ENCODE peak calls at places on chromosomes 3 and 15, in nine cellular contexts. B is foreskin fibroblast, Q is transverse colon, C is mesothelial cell of epicardium, W is Panc1, H is lower leg skin, R is fibroblast of lung, T is breast epithelium, P is upper lobe of left lung. Y is an unnamed sample.

GRCh38 chr3:189999718-190000117 is 121.0 kb downstream of the P3H2 start:
- DNase-seq in W (no peak), R (no peak), Q (no peak), C (no peak), T (no peak), H (no peak), B (peak; percentile 13), P (no peak), Y (no peak)

GRCh38 chr3:182370949-182371348 is 422.4 kb upstream of the ATP11B start:
- DNase-seq in W (no peak), C (no peak), R (no peak), H (no peak), Q (no peak), T (no peak), P (no peak), B (no peak), Y (no peak)

GRCh38 chr3:195886181-195887141 is 21.9 kb downstream of the TNK2 start:
- DNase-seq in W (no peak), H (no peak), C (no peak), P (no peak), T (no peak), B (no peak), R (no peak), Q (no peak), Y (no peak)

GRCh38 chr3:168476360-168476980 is 380.7 kb upstream of the GOLIM4 start:
- DNase-seq in W (no peak), H (no peak), R (no peak), T (no peak), Q (no peak), B (no peak), C (no peak), P (no peak), Y (no peak)

GRCh38 chr3:3081659-3082546 is 28.3 kb downstream of the IL5RA start:
- DNase-seq in W (no peak), H (no peak), R (no peak), P (no peak), B (no peak), C (no peak), T (no peak), Q (no peak), Y (no peak)

GRCh38 chr3:41629072-41629471 is 332.8 kb downstream of the ULK4 start:
- DNase-seq in Q (no peak), B (no peak), C (no peak), T (no peak), W (no peak), H (no peak), R (no peak), P (no peak), Y (no peak)

GRCh38 chr3:13018039-13018431 is 55.2 kb downstream of the IQSEC1 start:
- DNase-seq in B (peak; percentile 60), R (no peak), H (no peak), T (no peak), Q (peak; percentile 7), C (no peak), P (no peak), W (no peak), Y (no peak)

GRCh38 chr15:63019539-63020109 is 22.9 kb upstream of the TPM1 start:
- DNase-seq in H (no peak), W (peak; percentile 61), C (no peak), B (peak; percentile 90), R (peak; percentile 84), T (peak; percentile 89), Q (no peak), P (no peak), Y (no peak)

GRCh38 chr15:36278219-36278618 is 301.2 kb upstream of the CDIN1 start:
- DNase-seq in R (peak; percentile 41), Q (no peak), T (no peak), H (no peak), P (no peak), C (no peak), W (no peak), B (peak; percentile 19), Y (no peak)

DNA sequence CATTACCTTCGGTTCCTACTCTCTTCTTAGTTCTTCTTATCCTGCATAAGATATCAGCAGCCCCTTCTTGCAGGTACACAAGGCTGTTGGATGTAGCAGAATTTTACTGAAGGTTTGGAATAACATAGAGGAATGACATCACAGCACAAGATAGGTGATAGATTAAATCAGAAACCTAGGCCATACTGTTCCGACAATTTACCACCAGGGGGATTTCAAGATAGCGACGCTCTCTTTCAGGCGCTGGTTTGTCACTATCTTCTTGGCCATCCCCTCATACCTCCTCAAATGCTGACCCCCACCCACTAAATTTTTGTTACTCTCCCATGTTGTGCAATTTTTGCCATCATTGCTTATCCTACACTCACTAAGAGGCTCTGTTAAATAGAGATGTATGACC is 3.5 kb downstream of the SIDT1 start:
- DNase-seq in C (no peak), B (no peak), W (no peak), Q (no peak), R (no peak), H (no peak), T (no peak), P (no peak), Y (no peak)
- TF ChIP-seq CTCF in C (peak; percentile 26), B (no peak), W (peak; percentile 64), Q (peak; percentile 12), R (no peak), H (no peak), T (no peak), P (no peak), Y (peak; percentile 45)

GRCh38 chr3:102151935-102152334 is 282.9 kb upstream of the ZPLD1 start:
- DNase-seq in H (no peak), B (no peak), R (no peak), W (no peak), Q (no peak), C (no peak), P (no peak), T (no peak), Y (no peak)

GRCh38 chr3:102143536-102143935 is 291.3 kb upstream of the ZPLD1 start:
- DNase-seq in P (no peak), R (no peak), H (no peak), T (no peak), B (no peak), W (no peak), Q (no peak), C (no peak), Y (no peak)

GRCh38 chr3:102144063-102144462 is 290.8 kb upstream of the ZPLD1 start:
- DNase-seq in T (no peak), B (no peak), P (no peak), R (no peak), H (no peak), W (no peak), C (no peak), Q (no peak), Y (no peak)

DNA sequence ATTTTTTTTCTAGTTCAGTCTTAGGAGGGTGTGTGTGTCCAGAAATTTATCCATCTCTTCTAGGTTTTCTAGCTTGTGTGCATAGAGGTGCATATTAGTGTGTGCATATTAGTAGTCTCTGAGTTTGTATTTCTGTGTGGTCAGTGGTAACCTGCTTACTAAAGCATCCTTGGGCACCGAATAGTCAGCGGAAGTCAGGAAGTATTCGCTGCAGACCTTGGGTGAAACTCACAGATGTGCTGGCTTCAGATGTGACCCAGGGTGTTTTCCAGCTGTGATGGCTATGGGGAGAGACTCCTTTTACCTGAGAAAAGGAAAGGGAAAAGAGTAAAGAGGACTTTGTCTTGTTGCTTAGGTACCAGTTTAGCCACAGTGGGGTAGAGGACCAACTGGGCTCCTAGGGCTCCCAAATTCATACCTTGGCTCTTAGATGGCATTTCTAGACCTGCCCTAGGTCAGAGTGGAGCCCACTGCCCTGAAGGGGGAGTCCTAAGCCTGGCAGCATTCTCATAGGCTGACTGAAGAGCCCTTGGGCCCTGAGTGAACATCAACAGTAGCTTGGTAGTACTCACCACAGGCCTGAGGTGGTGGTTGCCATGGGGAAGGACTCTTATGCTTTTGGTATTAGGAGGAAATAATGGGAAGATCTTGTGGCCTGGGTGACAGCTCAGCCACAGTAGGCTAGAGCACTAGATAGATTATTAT is 286.1 kb upstream of the ZPLD1 start:
- DNase-seq in T (no peak), H (no peak), Q (no peak), W (no peak), R (no peak), B (no peak), C (no peak), P (no peak), Y (no peak)
- TF ChIP-seq CTCF in T (no peak), H (no peak), Q (no peak), W (no peak), R (no peak), B (no peak), C (no peak), P (no peak), Y (no peak)

GRCh38 chr3:32502089-32502943 is at the start of gene CMTM6:
- DNase-seq in R (peak; percentile 76), C (peak; percentile 71), W (no peak), B (peak; percentile 89), Q (peak; percentile 87), H (peak; percentile 66), P (peak; percentile 88), T (peak; percentile 74), Y (peak; percentile 77)
- TF ChIP-seq CTCF in R (no peak), C (no peak), W (no peak), B (no peak), Q (no peak), H (no peak), P (no peak), T (no peak), Y (no peak)

DNA sequence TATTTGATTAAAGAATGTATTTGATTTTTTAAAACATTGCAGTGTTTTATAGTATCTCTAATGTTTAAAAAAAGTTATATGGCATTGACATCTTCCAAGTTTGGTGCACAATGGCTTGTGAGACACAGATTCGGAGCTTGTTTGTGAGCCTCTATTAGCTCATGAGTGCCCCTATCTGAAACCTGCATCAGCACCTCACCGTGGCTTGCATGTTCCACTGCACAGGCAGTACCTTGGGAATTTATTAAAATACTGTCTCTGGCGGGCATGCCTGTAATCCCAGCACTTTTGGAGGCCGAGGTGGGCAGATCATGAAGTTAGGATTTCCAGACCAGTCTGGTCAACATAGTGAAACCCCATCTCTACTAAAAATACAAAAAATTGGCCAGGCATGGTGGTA is 6.8 kb upstream of the RTP2 start:
- DNase-seq in H (no peak), Q (no peak), T (no peak), C (no peak), W (no peak), B (no peak), P (no peak), R (no peak), Y (no peak)
- TF ChIP-seq CTCF in H (no peak), Q (no peak), T (no peak), C (no peak), W (peak; percentile 59), B (no peak), P (no peak), R (no peak), Y (no peak)